ENCODE peak calls at places on chromosomes 4 and X, in seven cellular contexts. One of them, this sample, is unnamed. For H3K4me1, the result is how much of the 10 kb centered on the place peaks cover.

GRCh38 chr4:48180234-48180633 is 46.2 kb upstream of the TXK start:
- DNase-seq in K562: no peak
- DNase-seq in iPS DF 6.9: no peak
- DNase-seq in breast epithelium: no peak
- DNase-seq in fibroblast of lung: peak
- DNase-seq in heart right ventricle: no peak
- DNase-seq in Peyer's patch: no peak
- DNase-seq in this sample: no peak

GRCh38 chrX:20252392-20253231 is 14.1 kb downstream of the RPS6KA3 start:
- DNase-seq in iPS DF 6.9: no peak
- DNase-seq in Peyer's patch: peak
- DNase-seq in fibroblast of lung: peak
- DNase-seq in breast epithelium: no peak
- DNase-seq in heart right ventricle: peak
- DNase-seq in K562: peak
- DNase-seq in this sample: no peak

GRCh38 chrX:40964633-40965586 is 120.3 kb upstream of the USP9X start:
- DNase-seq in iPS DF 6.9: no peak
- DNase-seq in Peyer's patch: no peak
- DNase-seq in K562: peak
- DNase-seq in fibroblast of lung: no peak
- DNase-seq in breast epithelium: no peak
- DNase-seq in heart right ventricle: no peak
- DNase-seq in this sample: no peak

GRCh38 chrX:15233416-15234015 is 36.4 kb downstream of the ASB9 start:
- DNase-seq in breast epithelium: no peak
- DNase-seq in fibroblast of lung: no peak
- DNase-seq in iPS DF 6.9: no peak
- DNase-seq in heart right ventricle: no peak
- DNase-seq in K562: no peak
- DNase-seq in Peyer's patch: no peak
- DNase-seq in this sample: no peak

GRCh38 chr4:76253511-76253910 is 2.0 kb downstream of the FAM47E start:
- DNase-seq in Peyer's patch: no peak
- DNase-seq in iPS DF 6.9: no peak
- DNase-seq in heart right ventricle: no peak
- DNase-seq in fibroblast of lung: no peak
- DNase-seq in K562: no peak
- DNase-seq in breast epithelium: no peak
- DNase-seq in this sample: no peak

GRCh38 chr4:6705638-6706037 is 4.0 kb downstream of the MRFAP1L1 start:
- DNase-seq in K562: no peak
- DNase-seq in Peyer's patch: no peak
- DNase-seq in fibroblast of lung: no peak
- DNase-seq in iPS DF 6.9: no peak
- DNase-seq in heart right ventricle: no peak
- DNase-seq in breast epithelium: no peak
- DNase-seq in this sample: no peak

GRCh38 chrX:16797358-16797757 is 11.1 kb downstream of the TXLNG start:
- DNase-seq in heart right ventricle: no peak
- DNase-seq in K562: no peak
- DNase-seq in Peyer's patch: no peak
- DNase-seq in breast epithelium: no peak
- DNase-seq in iPS DF 6.9: no peak
- DNase-seq in fibroblast of lung: peak
- DNase-seq in this sample: no peak

GRCh38 chr4:98222306-98222705 is 38.9 kb upstream of the RAP1GDS1 start:
- DNase-seq in iPS DF 6.9: no peak
- DNase-seq in heart right ventricle: no peak
- DNase-seq in breast epithelium: no peak
- DNase-seq in Peyer's patch: no peak
- DNase-seq in K562: no peak
- DNase-seq in fibroblast of lung: peak
- DNase-seq in this sample: no peak

GRCh38 chr4:39526283-39526682 is 956 bp downstream of the UGDH start:
- DNase-seq in iPS DF 6.9: no peak
- DNase-seq in breast epithelium: no peak
- DNase-seq in fibroblast of lung: peak
- DNase-seq in K562: peak
- DNase-seq in heart right ventricle: no peak
- DNase-seq in Peyer's patch: no peak
- DNase-seq in this sample: no peak

GRCh38 chr4:88967883-88968316 is 89.1 kb downstream of the FAM13A start:
- DNase-seq in iPS DF 6.9: no peak
- DNase-seq in fibroblast of lung: no peak
- DNase-seq in Peyer's patch: no peak
- DNase-seq in breast epithelium: no peak
- DNase-seq in heart right ventricle: no peak
- DNase-seq in K562: no peak
- DNase-seq in this sample: no peak

GRCh38 chr4:3233391-3234071 is 15.4 kb upstream of the MSANTD1 start:
- DNase-seq in heart right ventricle: no peak
- DNase-seq in iPS DF 6.9: no peak
- DNase-seq in fibroblast of lung: peak
- DNase-seq in K562: peak
- DNase-seq in Peyer's patch: no peak
- DNase-seq in breast epithelium: no peak
- DNase-seq in this sample: no peak

GRCh38 chr4:61094854-61095598 is 105.1 kb upstream of the ADGRL3 start:
- DNase-seq in fibroblast of lung: no peak
- DNase-seq in breast epithelium: no peak
- DNase-seq in iPS DF 6.9: no peak
- DNase-seq in Peyer's patch: no peak
- DNase-seq in heart right ventricle: no peak
- DNase-seq in K562: no peak
- DNase-seq in this sample: no peak

GRCh38 chr4:77989986-77990385 is 67.1 kb upstream of the FRAS1 start:
- DNase-seq in breast epithelium: no peak
- DNase-seq in iPS DF 6.9: no peak
- DNase-seq in Peyer's patch: no peak
- DNase-seq in fibroblast of lung: no peak
- DNase-seq in K562: no peak
- DNase-seq in heart right ventricle: no peak
- DNase-seq in this sample: no peak

GRCh38 chrX:153646620-153647373 is at the start of gene DUSP9:
- DNase-seq in fibroblast of lung: no peak
- DNase-seq in Peyer's patch: peak
- DNase-seq in K562: peak
- DNase-seq in breast epithelium: no peak
- DNase-seq in heart right ventricle: no peak
- DNase-seq in iPS DF 6.9: no peak
- DNase-seq in this sample: no peak

GRCh38 chr4:88136249-88136648 is 22.2 kb downstream of the ABCG2 start:
- DNase-seq in breast epithelium: no peak
- DNase-seq in fibroblast of lung: no peak
- DNase-seq in Peyer's patch: no peak
- DNase-seq in K562: no peak
- DNase-seq in heart right ventricle: no peak
- DNase-seq in iPS DF 6.9: no peak
- DNase-seq in this sample: no peak

DNA sequence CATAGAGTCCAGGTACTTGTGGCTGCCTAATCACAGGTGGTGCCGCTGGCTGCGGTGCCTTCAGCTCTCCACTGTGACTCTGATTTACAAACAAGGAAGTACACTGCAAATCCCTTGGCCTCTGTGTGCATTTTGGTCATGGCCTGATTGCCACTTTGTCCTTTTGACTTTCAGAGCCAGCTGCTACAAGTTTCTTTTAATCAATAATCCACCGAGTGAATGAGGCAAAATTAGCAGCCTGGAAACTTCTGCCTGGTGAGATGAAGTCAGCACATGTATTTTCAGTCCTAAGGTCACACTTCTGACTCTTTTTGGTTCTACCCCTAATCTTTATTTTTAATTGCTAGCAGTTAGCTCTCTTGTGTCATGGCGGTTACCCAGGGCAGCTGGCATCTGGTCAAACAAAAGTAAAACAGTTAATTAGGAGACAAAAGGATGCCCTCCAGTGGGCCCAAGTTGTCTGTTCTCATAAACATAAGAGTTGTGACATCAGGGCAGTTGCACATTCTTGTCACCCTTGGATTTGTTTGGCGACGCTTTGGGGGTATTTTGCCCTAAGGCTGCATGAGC is 62.3 kb upstream of the LNX1 start:
- DNase-seq in iPS DF 6.9: no peak
- DNase-seq in K562: no peak
- DNase-seq in breast epithelium: peak
- DNase-seq in heart right ventricle: no peak
- DNase-seq in fibroblast of lung: peak
- DNase-seq in Peyer's patch: peak
- DNase-seq in this sample: no peak
- H3K4me3 ChIP-seq in iPS DF 6.9: no peak
- H3K4me3 ChIP-seq in K562: no peak
- H3K4me3 ChIP-seq in breast epithelium: no peak
- H3K4me3 ChIP-seq in heart right ventricle: no peak
- H3K4me3 ChIP-seq in fibroblast of lung: no peak
- H3K4me3 ChIP-seq in Peyer's patch: no peak
- H3K4me3 ChIP-seq in this sample: no peak

GRCh38 chr4:26197018-26197779 is 123.6 kb upstream of the RBPJ start:
- DNase-seq in Peyer's patch: peak
- DNase-seq in fibroblast of lung: peak
- DNase-seq in iPS DF 6.9: no peak
- DNase-seq in K562: no peak
- DNase-seq in heart right ventricle: no peak
- DNase-seq in breast epithelium: peak
- DNase-seq in this sample: no peak
- H3K27ac ChIP-seq in Peyer's patch: no peak
- H3K27ac ChIP-seq in fibroblast of lung: peak
- H3K27ac ChIP-seq in iPS DF 6.9: no peak
- H3K27ac ChIP-seq in K562: no peak
- H3K27ac ChIP-seq in heart right ventricle: no peak
- H3K27ac ChIP-seq in breast epithelium: no peak
- H3K27ac ChIP-seq in this sample: no peak

GRCh38 chr4:68283095-68283494 is 37.6 kb upstream of the TMPRSS11B start:
- DNase-seq in breast epithelium: no peak
- DNase-seq in iPS DF 6.9: no peak
- DNase-seq in Peyer's patch: no peak
- DNase-seq in heart right ventricle: no peak
- DNase-seq in K562: no peak
- DNase-seq in fibroblast of lung: no peak
- DNase-seq in this sample: no peak
- H3K4me1 ChIP-seq in breast epithelium: under half
- H3K4me1 ChIP-seq in iPS DF 6.9: under half
- H3K4me1 ChIP-seq in Peyer's patch: under half
- H3K4me1 ChIP-seq in heart right ventricle: under half
- H3K4me1 ChIP-seq in K562: under half
- H3K4me1 ChIP-seq in fibroblast of lung: under half
- H3K4me1 ChIP-seq in this sample: under half

GRCh38 chr4:68368566-68369473 is 18.9 kb upstream of the YTHDC1 start:
- DNase-seq in Peyer's patch: no peak
- DNase-seq in fibroblast of lung: peak
- DNase-seq in iPS DF 6.9: no peak
- DNase-seq in heart right ventricle: no peak
- DNase-seq in K562: no peak
- DNase-seq in breast epithelium: no peak
- DNase-seq in this sample: no peak
- H3K4me3 ChIP-seq in Peyer's patch: no peak
- H3K4me3 ChIP-seq in fibroblast of lung: no peak
- H3K4me3 ChIP-seq in iPS DF 6.9: no peak
- H3K4me3 ChIP-seq in heart right ventricle: no peak
- H3K4me3 ChIP-seq in K562: no peak
- H3K4me3 ChIP-seq in breast epithelium: no peak
- H3K4me3 ChIP-seq in this sample: peak

GRCh38 chr4:1508161-1509160 is 102.2 kb upstream of the NKX1-1 start:
- DNase-seq in breast epithelium: no peak
- DNase-seq in heart right ventricle: no peak
- DNase-seq in K562: no peak
- DNase-seq in fibroblast of lung: no peak
- DNase-seq in iPS DF 6.9: no peak
- DNase-seq in Peyer's patch: no peak
- DNase-seq in this sample: no peak
- H3K27ac ChIP-seq in breast epithelium: no peak
- H3K27ac ChIP-seq in heart right ventricle: no peak
- H3K27ac ChIP-seq in K562: no peak
- H3K27ac ChIP-seq in fibroblast of lung: no peak
- H3K27ac ChIP-seq in iPS DF 6.9: no peak
- H3K27ac ChIP-seq in Peyer's patch: no peak
- H3K27ac ChIP-seq in this sample: no peak

GRCh38 chrX:70049406-70049805 is 332 bp downstream of the AWAT2 start:
- DNase-seq in K562: no peak
- DNase-seq in breast epithelium: no peak
- DNase-seq in fibroblast of lung: no peak
- DNase-seq in heart right ventricle: no peak
- DNase-seq in iPS DF 6.9: no peak
- DNase-seq in Peyer's patch: no peak
- DNase-seq in this sample: no peak

GRCh38 chrX:70052895-70053615 is 3.3 kb upstream of the AWAT2 start:
- DNase-seq in Peyer's patch: no peak
- DNase-seq in heart right ventricle: no peak
- DNase-seq in iPS DF 6.9: no peak
- DNase-seq in fibroblast of lung: no peak
- DNase-seq in K562: no peak
- DNase-seq in breast epithelium: no peak
- DNase-seq in this sample: no peak

GRCh38 chrX:70046978-70047377 is 2.8 kb downstream of the AWAT2 start:
- DNase-seq in heart right ventricle: no peak
- DNase-seq in iPS DF 6.9: no peak
- DNase-seq in fibroblast of lung: peak
- DNase-seq in breast epithelium: no peak
- DNase-seq in K562: no peak
- DNase-seq in Peyer's patch: no peak
- DNase-seq in this sample: no peak

GRCh38 chrX:70054391-70054790 is 4.7 kb upstream of the AWAT2 start:
- DNase-seq in Peyer's patch: no peak
- DNase-seq in breast epithelium: no peak
- DNase-seq in K562: no peak
- DNase-seq in fibroblast of lung: no peak
- DNase-seq in heart right ventricle: no peak
- DNase-seq in iPS DF 6.9: no peak
- DNase-seq in this sample: no peak

GRCh38 chrX:70049925-70050324 is at the start of gene AWAT2:
- DNase-seq in iPS DF 6.9: no peak
- DNase-seq in breast epithelium: no peak
- DNase-seq in K562: no peak
- DNase-seq in heart right ventricle: no peak
- DNase-seq in Peyer's patch: no peak
- DNase-seq in fibroblast of lung: no peak
- DNase-seq in this sample: no peak
- H3K4me1 ChIP-seq in iPS DF 6.9: under half
- H3K4me1 ChIP-seq in breast epithelium: under half
- H3K4me1 ChIP-seq in K562: under half
- H3K4me1 ChIP-seq in heart right ventricle: under half
- H3K4me1 ChIP-seq in Peyer's patch: under half
- H3K4me1 ChIP-seq in fibroblast of lung: under half
- H3K4me1 ChIP-seq in this sample: under half